ENCODE peak calls at places on chromosomes 16 and 17, in seven cellular contexts. P, W, L, F, T, D and J are unnamed samples.

GRCh38 chr17:76683011-76683755 is 27.6 kb downstream of the MXRA7 start:
- DNase-seq in L (no peak), F (no peak), W (no peak), P (no peak), T (no peak), D (no peak), J (no peak)

GRCh38 chr16:64455275-64455674 is 666.6 kb downstream of the CDH11 start:
- DNase-seq in D (no peak), F (no peak), T (no peak), P (no peak), W (no peak), L (no peak), J (no peak)

GRCh38 chr16:79191933-79192332 is 408.6 kb downstream of the MAF start:
- DNase-seq in L (no peak), P (no peak), W (no peak), T (no peak), F (no peak), D (no peak), J (no peak)

GRCh38 chr17:31452101-31452500 is 60.6 kb downstream of the RAB11FIP4 start:
- DNase-seq in F (no peak), W (no peak), P (no peak), L (no peak), D (no peak), T (no peak), J (no peak)

GRCh38 chr16:24685539-24686432 is 43.7 kb upstream of the TNRC6A start:
- DNase-seq in W (peak), P (peak), D (no peak), L (peak), T (peak), F (peak), J (peak)

GRCh38 chr17:37791434-37791833 is 46.6 kb upstream of the HNF1B start:
- DNase-seq in D (no peak), P (no peak), W (peak), F (no peak), T (peak), L (no peak), J (no peak)

GRCh38 chr16:24139282-24139681 is 116.9 kb upstream of the CACNG3 start:
- DNase-seq in F (no peak), L (no peak), W (no peak), T (no peak), D (no peak), P (no peak), J (no peak)

GRCh38 chr16:73793286-73793685 is 503.3 kb upstream of the PSMD7 start:
- DNase-seq in L (no peak), P (no peak), W (no peak), T (no peak), F (no peak), D (no peak), J (no peak)

GRCh38 chr17:7822126-7822525 is 11.9 kb upstream of the KDM6B start:
- DNase-seq in D (no peak), F (no peak), T (no peak), L (no peak), P (no peak), W (no peak), J (no peak)

GRCh38 chr16:65497571-65497970 is 375.7 kb upstream of the CDH11 start:
- DNase-seq in T (no peak), L (no peak), D (no peak), P (no peak), F (no peak), W (no peak), J (no peak)

GRCh38 chr17:65583921-65584603 is 22.6 kb upstream of the AXIN2 start:
- DNase-seq in W (peak), T (no peak), L (no peak), F (no peak), P (peak), D (no peak), J (no peak)

GRCh38 chr17:50684612-50685333 is 22.9 kb downstream of the ANKRD40 start:
- DNase-seq in F (no peak), P (no peak), L (no peak), W (peak), T (peak), D (no peak), J (no peak)

GRCh38 chr17:40329981-40330794 is 21.2 kb downstream of the RARA start:
- DNase-seq in L (no peak), F (peak), T (peak), D (no peak), W (peak), P (no peak), J (no peak)

GRCh38 chr17:17724307-17724921 is 43.2 kb downstream of the RAI1 start:
- DNase-seq in L (no peak), T (no peak), D (no peak), P (peak), F (peak), W (no peak), J (no peak)

GRCh38 chr16:51431517-51432241 is 280.6 kb upstream of the SALL1 start:
- DNase-seq in T (peak), P (no peak), F (peak), L (no peak), W (peak), D (no peak), J (peak)

GRCh38 chr16:75471723-75472634 is 7.5 kb upstream of the TMEM170A start:
- DNase-seq in P (peak), F (peak), T (peak), D (no peak), L (peak), W (peak), J (peak)

GRCh38 chr17:79933863-79934652 is 94.8 kb upstream of the CBX4 start:
- DNase-seq in D (no peak), L (no peak), P (no peak), T (peak), F (peak), W (peak), J (peak)

GRCh38 chr16:22091721-22092120 is 620 bp upstream of the VWA3A start:
- DNase-seq in F (no peak), W (no peak), D (no peak), P (no peak), T (no peak), L (no peak), J (no peak)

GRCh38 chr17:32227910-32228309 is 37.7 kb upstream of the RHBDL3 start:
- DNase-seq in D (no peak), W (no peak), T (no peak), L (no peak), P (no peak), F (no peak), J (no peak)

GRCh38 chr17:38636054-38636453 is 30.3 kb upstream of the SRCIN1 start:
- DNase-seq in F (no peak), L (no peak), W (no peak), T (no peak), D (no peak), P (no peak), J (no peak)

GRCh38 chr17:68085751-68086445 is 50.4 kb downstream of the KPNA2 start:
- DNase-seq in D (no peak), P (no peak), T (peak), W (no peak), L (no peak), F (no peak), J (no peak)

GRCh38 chr16:9107025-9107970 is 15.9 kb downstream of the HAPSTR1 start:
- DNase-seq in D (no peak), P (no peak), T (no peak), F (no peak), L (no peak), W (no peak), J (no peak)

GRCh38 chr17:15121426-15121825 is 143.7 kb downstream of the PMP22 start:
- DNase-seq in F (no peak), D (no peak), P (no peak), T (no peak), L (no peak), W (no peak), J (no peak)

GRCh38 chr16:86517033-86517432 is 6.7 kb downstream of the FOXF1 start:
- DNase-seq in F (no peak), L (no peak), D (no peak), P (no peak), W (no peak), T (no peak), J (no peak)

GRCh38 chr16:11526921-11527320 is 59.8 kb downstream of the LITAF start:
- DNase-seq in P (no peak), T (no peak), W (no peak), D (no peak), F (no peak), L (no peak), J (no peak)

GRCh38 chr16:89173629-89173921 is 2.0 kb downstream of the CDH15 start:
- DNase-seq in P (no peak), T (no peak), F (no peak), W (no peak), L (no peak), D (no peak), J (no peak)

GRCh38 chr17:44761932-44762810 is 3.4 kb downstream of the ADAM11 start:
- DNase-seq in L (no peak), W (no peak), D (no peak), P (no peak), T (no peak), F (no peak), J (no peak)

GRCh38 chr16:57113042-57113453 is 20.7 kb downstream of the CPNE2 start:
- DNase-seq in P (no peak), D (no peak), T (no peak), L (no peak), W (no peak), F (peak), J (no peak)

GRCh38 chr16:24999856-25000447 is 15.2 kb downstream of the ARHGAP17 start:
- DNase-seq in D (no peak), F (no peak), W (peak), T (no peak), L (no peak), P (no peak), J (no peak)

GRCh38 chr16:17305694-17306093 is 165.1 kb downstream of the XYLT1 start:
- DNase-seq in P (no peak), F (no peak), D (no peak), W (no peak), T (no peak), L (no peak), J (no peak)

GRCh38 chr16:29834079-29834478 is 13.8 kb downstream of the MVP start:
- DNase-seq in W (no peak), L (no peak), P (no peak), D (no peak), F (no peak), T (no peak), J (no peak)

GRCh38 chr17:60247836-60248461 is 98.2 kb downstream of the CA4 start:
- DNase-seq in F (no peak), D (no peak), P (no peak), L (no peak), T (no peak), W (no peak), J (no peak)

GRCh38 chr16:24858219-24859041 is 12.7 kb downstream of the SLC5A11 start:
- DNase-seq in D (no peak), P (peak), W (peak), F (peak), T (peak), L (no peak), J (no peak)

GRCh38 chr17:64492481-64493109 is 4.3 kb downstream of the POLG2 start:
- DNase-seq in P (no peak), D (no peak), T (no peak), F (no peak), L (no peak), W (no peak), J (no peak)

GRCh38 chr16:83538707-83539106 is 269.1 kb upstream of the HSBP1 start:
- DNase-seq in L (no peak), W (no peak), P (no peak), F (no peak), T (no peak), D (no peak), J (no peak)

GRCh38 chr16:83539736-83540490 is 267.9 kb upstream of the HSBP1 start:
- DNase-seq in F (no peak), W (no peak), P (no peak), L (no peak), T (no peak), D (no peak), J (no peak)

DNA sequence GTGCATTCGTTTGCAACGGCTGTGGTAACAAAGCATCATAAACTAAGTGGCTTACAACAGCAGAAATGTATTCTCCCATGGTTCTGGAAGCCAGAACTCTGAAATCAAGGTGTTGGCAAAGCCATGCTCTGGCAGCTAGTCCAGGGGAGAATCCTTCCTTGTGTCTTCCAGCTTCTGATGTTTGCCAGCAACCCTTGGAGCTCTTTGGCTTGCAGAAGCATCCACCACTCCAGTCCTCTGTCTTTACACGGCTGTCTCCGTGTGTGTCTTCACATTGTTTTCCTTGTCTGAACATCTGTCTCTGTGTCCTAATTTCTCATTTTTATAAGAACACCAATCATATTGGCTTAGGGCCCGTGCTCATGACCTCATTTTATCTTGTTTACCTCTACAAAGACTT is 265.3 kb upstream of the HSBP1 start:
- DNase-seq in L (no peak), F (no peak), D (no peak), T (no peak), W (no peak), P (no peak), J (no peak)
- TF ChIP-seq POLR2A in L (no peak), F (no peak), D (no peak), T (no peak), W (no peak), P (no peak), J (no peak)

DNA sequence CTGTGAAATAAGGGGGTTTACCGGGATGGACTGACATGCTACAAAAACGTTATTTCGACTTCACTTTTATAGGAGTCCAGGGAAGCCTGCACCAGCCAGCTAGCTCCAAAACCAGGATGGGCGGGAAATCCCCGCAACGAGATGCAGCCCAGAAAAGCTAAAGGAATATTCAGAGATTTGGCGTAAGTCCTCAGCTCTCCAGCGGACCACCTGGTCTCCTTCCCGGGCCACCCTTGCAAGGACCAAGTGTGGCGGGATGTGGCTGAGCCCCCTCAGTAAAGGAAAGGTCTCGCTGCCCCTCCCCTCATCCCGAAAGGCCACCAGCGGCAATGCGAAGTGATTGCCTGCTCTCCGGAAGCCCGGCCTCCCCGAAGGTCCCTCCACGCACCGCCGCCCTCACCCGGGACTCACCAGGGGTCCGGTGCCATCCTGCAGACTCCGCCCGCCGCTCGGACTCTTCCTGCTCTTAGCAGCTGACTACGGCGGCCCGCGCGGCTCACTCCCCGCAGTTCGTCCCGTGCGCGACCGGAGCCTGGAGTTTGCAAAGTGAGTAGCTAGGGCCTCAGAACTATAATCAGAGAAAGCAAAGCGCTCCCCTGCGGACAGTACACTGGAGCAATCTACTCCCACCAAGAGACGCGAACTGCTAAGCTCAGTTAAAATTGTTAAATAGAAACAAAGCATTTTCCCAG is at the start of gene STX8:
- DNase-seq in P (peak), D (peak), F (peak), W (peak), L (peak), T (peak), J (peak)
- TF ChIP-seq POLR2A in P (no peak), D (no peak), F (peak), W (peak), L (peak), T (peak), J (peak)

GRCh38 chr17:46192484-46193245 is 564 bp downstream of the KANSL1 start:
- DNase-seq in L (peak), D (no peak), F (peak), T (peak), P (peak), W (peak), J (peak)
- TF ChIP-seq POLR2A in L (peak), D (no peak), F (peak), T (no peak), P (no peak), W (no peak), J (peak)

GRCh38 chr17:75176625-75177024 is 6.1 kb downstream of the SUMO2 start:
- DNase-seq in F (no peak), L (no peak), P (no peak), T (no peak), D (no peak), W (no peak), J (no peak)

GRCh38 chr17:75178453-75178852 is 4.3 kb downstream of the SUMO2 start:
- DNase-seq in P (no peak), D (no peak), L (no peak), T (no peak), W (no peak), F (no peak), J (no peak)

GRCh38 chr17:75173526-75173925 is 9.2 kb downstream of the SUMO2 start:
- DNase-seq in P (peak), T (no peak), D (no peak), W (no peak), F (peak), L (no peak), J (no peak)

GRCh38 chr17:75168998-75169397 is 13.8 kb downstream of the SUMO2 start:
- DNase-seq in L (no peak), T (no peak), D (no peak), F (no peak), P (peak), W (no peak), J (no peak)

DNA sequence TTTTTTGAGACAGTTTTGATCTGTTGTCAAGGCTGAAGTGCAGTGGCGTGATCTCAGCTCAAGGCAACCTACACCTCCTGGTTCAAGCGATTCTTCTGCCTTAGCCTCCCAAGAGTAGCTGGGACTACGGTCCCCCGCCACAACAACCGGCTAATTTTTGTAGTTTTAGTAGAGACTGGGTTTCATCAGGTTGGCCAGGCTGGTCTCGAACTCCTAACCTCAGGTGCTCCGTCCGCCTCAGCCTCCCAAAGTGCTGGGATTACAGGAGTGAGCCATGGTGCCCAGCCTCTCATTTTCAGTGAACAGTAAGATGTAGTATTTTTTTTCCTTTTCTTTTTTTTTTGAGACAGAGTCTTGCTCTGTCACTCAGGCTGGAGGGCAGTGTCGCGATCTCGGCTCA is 7.8 kb downstream of the SUMO2 start:
- DNase-seq in D (no peak), P (peak), F (no peak), W (no peak), L (no peak), T (no peak), J (no peak)
- TF ChIP-seq POLR2A in D (no peak), P (no peak), F (no peak), W (no peak), L (no peak), T (no peak), J (no peak)

DNA sequence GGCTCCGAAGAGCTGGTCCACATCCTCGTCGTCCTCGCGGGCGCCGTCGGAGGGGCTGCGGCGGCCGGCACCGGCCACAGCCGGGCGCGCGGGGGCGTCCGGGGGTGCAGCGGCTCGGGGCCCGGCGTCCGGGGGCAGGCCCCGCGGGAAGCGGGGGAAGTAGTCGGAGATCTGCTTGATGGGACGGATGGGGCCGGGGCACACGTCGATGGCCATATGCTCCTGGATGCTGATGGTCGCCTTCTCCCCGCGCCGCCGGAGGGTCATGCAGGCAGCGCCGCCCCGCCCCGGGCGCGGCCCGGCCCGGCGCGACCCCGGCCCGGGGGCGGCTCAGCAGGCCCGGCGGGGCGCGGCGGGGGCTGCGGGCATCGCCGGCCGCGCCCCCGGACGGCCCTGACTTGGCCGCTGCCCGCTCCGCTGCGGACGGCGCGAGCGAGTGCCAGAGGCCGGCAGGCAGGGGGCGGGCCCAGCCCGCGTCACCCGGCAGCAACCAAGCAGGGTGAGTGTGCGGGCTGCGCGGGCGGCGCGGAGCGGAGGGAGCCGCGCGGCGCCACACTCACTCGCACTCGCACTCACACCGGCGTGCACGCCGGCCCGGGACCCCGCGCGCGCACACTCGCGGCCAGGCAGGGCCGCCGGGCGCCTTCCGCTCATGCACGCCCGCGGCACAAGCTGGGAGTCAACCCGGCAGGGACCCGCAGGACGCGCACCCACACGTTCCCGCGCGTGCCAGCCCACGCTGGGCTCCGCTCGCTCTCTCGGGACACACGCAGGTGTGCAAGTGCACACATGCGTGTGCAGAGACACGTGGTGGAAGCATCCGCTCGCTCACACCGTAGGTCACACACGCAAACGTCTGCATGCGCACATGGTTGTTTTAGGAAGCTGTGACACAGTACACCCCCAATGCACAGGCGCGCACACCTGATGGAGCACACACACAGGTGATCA is at the start of gene DOC2B:
- DNase-seq in F (peak), W (peak), P (peak), D (no peak), T (peak), L (no peak), J (no peak)
- TF ChIP-seq POLR2A in F (no peak), W (no peak), P (no peak), D (no peak), T (no peak), L (no peak), J (no peak)